ENCODE peak calls at places on chromosomes 6 and 20, in seven cellular contexts. One of them, this sample, is unnamed.

GRCh38 chr20:15597306-15597705 is 975.9 kb downstream of the KIF16B start:
- DNase-seq in hepatocyte: peak; percentile 28
- DNase-seq in ascending aorta: no peak
- DNase-seq in foreskin fibroblast: no peak
- DNase-seq in fibroblast of mammary gland: no peak
- DNase-seq in brain microvascular endothelial cell: no peak
- DNase-seq in astrocyte of the cerebellum: no peak
- DNase-seq in this sample: no peak

GRCh38 chr6:44059359-44060342 is 67.6 kb downstream of the MRPL14 start:
- DNase-seq in foreskin fibroblast: peak; percentile 64
- DNase-seq in astrocyte of the cerebellum: no peak
- DNase-seq in brain microvascular endothelial cell: no peak
- DNase-seq in ascending aorta: no peak
- DNase-seq in hepatocyte: no peak
- DNase-seq in fibroblast of mammary gland: peak; percentile 90
- DNase-seq in this sample: peak; percentile 35

GRCh38 chr6:31426395-31426794 is 23.0 kb downstream of the MICA start:
- DNase-seq in hepatocyte: no peak
- DNase-seq in astrocyte of the cerebellum: no peak
- DNase-seq in foreskin fibroblast: no peak
- DNase-seq in ascending aorta: no peak
- DNase-seq in fibroblast of mammary gland: no peak
- DNase-seq in brain microvascular endothelial cell: no peak
- DNase-seq in this sample: no peak

GRCh38 chr6:153787341-153787606 is 251.8 kb upstream of the OPRM1 start:
- DNase-seq in brain microvascular endothelial cell: no peak
- DNase-seq in ascending aorta: no peak
- DNase-seq in fibroblast of mammary gland: no peak
- DNase-seq in foreskin fibroblast: no peak
- DNase-seq in hepatocyte: peak; percentile 75
- DNase-seq in astrocyte of the cerebellum: no peak
- DNase-seq in this sample: no peak

GRCh38 chr6:137102851-137103492 is 58.2 kb upstream of the IL20RA start:
- DNase-seq in foreskin fibroblast: no peak
- DNase-seq in hepatocyte: no peak
- DNase-seq in fibroblast of mammary gland: no peak
- DNase-seq in brain microvascular endothelial cell: no peak
- DNase-seq in astrocyte of the cerebellum: no peak
- DNase-seq in ascending aorta: no peak
- DNase-seq in this sample: peak; percentile 90

GRCh38 chr20:41426361-41426900 is 59.8 kb upstream of the EMILIN3 start:
- DNase-seq in astrocyte of the cerebellum: no peak
- DNase-seq in hepatocyte: no peak
- DNase-seq in fibroblast of mammary gland: no peak
- DNase-seq in ascending aorta: no peak
- DNase-seq in brain microvascular endothelial cell: no peak
- DNase-seq in foreskin fibroblast: peak; percentile 27
- DNase-seq in this sample: no peak

GRCh38 chr6:15887491-15888461 is 224.9 kb upstream of the DTNBP1 start:
- DNase-seq in brain microvascular endothelial cell: no peak
- DNase-seq in ascending aorta: no peak
- DNase-seq in hepatocyte: no peak
- DNase-seq in foreskin fibroblast: no peak
- DNase-seq in astrocyte of the cerebellum: no peak
- DNase-seq in fibroblast of mammary gland: no peak
- DNase-seq in this sample: no peak

GRCh38 chr6:130696806-130697205 is 130.4 kb upstream of the SMLR1 start:
- DNase-seq in brain microvascular endothelial cell: peak; percentile 17
- DNase-seq in foreskin fibroblast: peak; percentile 55
- DNase-seq in hepatocyte: no peak
- DNase-seq in ascending aorta: no peak
- DNase-seq in astrocyte of the cerebellum: no peak
- DNase-seq in fibroblast of mammary gland: peak; percentile 59
- DNase-seq in this sample: no peak

GRCh38 chr6:22614541-22614940 is 45.2 kb downstream of the HDGFL1 start:
- DNase-seq in foreskin fibroblast: peak; percentile 19
- DNase-seq in astrocyte of the cerebellum: no peak
- DNase-seq in fibroblast of mammary gland: no peak
- DNase-seq in hepatocyte: no peak
- DNase-seq in ascending aorta: no peak
- DNase-seq in brain microvascular endothelial cell: no peak
- DNase-seq in this sample: no peak

GRCh38 chr20:54555150-54555549 is 79.8 kb downstream of the DOK5 start:
- DNase-seq in astrocyte of the cerebellum: no peak
- DNase-seq in ascending aorta: no peak
- DNase-seq in fibroblast of mammary gland: no peak
- DNase-seq in hepatocyte: no peak
- DNase-seq in brain microvascular endothelial cell: no peak
- DNase-seq in foreskin fibroblast: no peak
- DNase-seq in this sample: no peak

GRCh38 chr20:4154958-4155411 is 139.6 kb upstream of the RNF24 start:
- DNase-seq in foreskin fibroblast: no peak
- DNase-seq in astrocyte of the cerebellum: no peak
- DNase-seq in brain microvascular endothelial cell: no peak
- DNase-seq in fibroblast of mammary gland: no peak
- DNase-seq in hepatocyte: no peak
- DNase-seq in ascending aorta: no peak
- DNase-seq in this sample: no peak

DNA sequence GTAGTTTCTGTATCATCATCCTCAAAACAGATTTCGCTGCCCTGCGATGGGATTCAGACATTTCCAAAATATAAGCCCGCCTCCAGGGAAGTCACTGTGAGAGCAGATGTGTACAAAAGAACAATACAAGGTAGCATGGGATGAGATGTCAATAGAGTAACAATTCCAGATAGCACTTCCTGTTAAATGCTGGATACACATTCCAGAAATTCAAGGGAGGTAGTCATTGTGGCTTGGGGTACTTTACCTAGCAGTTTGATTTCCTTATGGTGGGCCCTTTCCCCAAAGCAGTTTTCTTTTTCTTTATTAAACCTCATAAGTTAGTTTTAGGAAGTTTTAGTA is 2.5 kb downstream of the RNF217 start:
- DNase-seq in ascending aorta: no peak
- DNase-seq in fibroblast of mammary gland: no peak
- DNase-seq in hepatocyte: no peak
- DNase-seq in brain microvascular endothelial cell: no peak
- DNase-seq in astrocyte of the cerebellum: no peak
- DNase-seq in foreskin fibroblast: peak; percentile 47
- DNase-seq in this sample: no peak
- H3K4me3 ChIP-seq in ascending aorta: peak overlapping the region; percentile 90
- H3K4me3 ChIP-seq in fibroblast of mammary gland: peak overlapping the region; percentile 76
- H3K4me3 ChIP-seq in hepatocyte: peak overlapping the region; percentile 27
- H3K4me3 ChIP-seq in brain microvascular endothelial cell: peak overlapping the region; percentile 82
- H3K4me3 ChIP-seq in astrocyte of the cerebellum: peak overlapping the region; percentile 66
- H3K4me3 ChIP-seq in foreskin fibroblast: peak overlapping the region; percentile 58
- H3K4me3 ChIP-seq in this sample: no peak overlapping the region

GRCh38 chr6:122789862-122790739 is 1.0 kb downstream of the SMPDL3A start:
- DNase-seq in brain microvascular endothelial cell: peak; percentile 43
- DNase-seq in astrocyte of the cerebellum: no peak
- DNase-seq in fibroblast of mammary gland: peak; percentile 29
- DNase-seq in foreskin fibroblast: peak; percentile 35
- DNase-seq in ascending aorta: peak; percentile 63
- DNase-seq in hepatocyte: peak; percentile 59
- DNase-seq in this sample: no peak

GRCh38 chr6:122789078-122789861 is at the start of gene SMPDL3A:
- DNase-seq in fibroblast of mammary gland: peak; percentile 92
- DNase-seq in astrocyte of the cerebellum: peak; percentile 57
- DNase-seq in foreskin fibroblast: peak; percentile 91
- DNase-seq in hepatocyte: peak; percentile 87
- DNase-seq in ascending aorta: peak; percentile 77
- DNase-seq in brain microvascular endothelial cell: peak; percentile 90
- DNase-seq in this sample: no peak

GRCh38 chr6:122788663-122789062 is 395 bp upstream of the SMPDL3A start:
- DNase-seq in brain microvascular endothelial cell: no peak
- DNase-seq in fibroblast of mammary gland: no peak
- DNase-seq in hepatocyte: no peak
- DNase-seq in foreskin fibroblast: no peak
- DNase-seq in ascending aorta: no peak
- DNase-seq in astrocyte of the cerebellum: no peak
- DNase-seq in this sample: no peak

GRCh38 chr6:122790740-122791679 is 2.0 kb downstream of the SMPDL3A start:
- DNase-seq in fibroblast of mammary gland: peak; percentile 34
- DNase-seq in astrocyte of the cerebellum: no peak
- DNase-seq in hepatocyte: peak; percentile 55
- DNase-seq in foreskin fibroblast: no peak
- DNase-seq in brain microvascular endothelial cell: no peak
- DNase-seq in ascending aorta: no peak
- DNase-seq in this sample: no peak

DNA sequence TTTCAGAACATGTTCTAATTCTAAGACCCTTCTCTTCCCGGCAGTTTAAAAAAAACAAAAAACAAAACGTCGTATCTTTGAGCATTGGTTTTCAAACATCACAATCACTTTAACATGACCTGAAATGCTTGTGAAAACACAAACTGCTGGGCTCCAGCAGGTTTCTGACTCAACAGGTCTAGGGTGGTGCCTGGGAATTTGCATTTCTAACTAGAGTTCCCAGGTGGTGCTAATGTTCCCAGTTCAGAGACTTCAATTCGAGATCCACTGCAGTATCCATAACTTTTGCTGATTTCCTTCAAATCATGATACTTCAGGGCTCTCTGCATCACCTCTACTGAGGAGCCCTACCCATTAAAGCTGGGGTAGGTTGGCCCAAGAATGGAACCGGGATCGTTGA is 850 bp upstream of the SMPDL3A start:
- DNase-seq in foreskin fibroblast: no peak
- DNase-seq in astrocyte of the cerebellum: no peak
- DNase-seq in fibroblast of mammary gland: no peak
- DNase-seq in hepatocyte: no peak
- DNase-seq in brain microvascular endothelial cell: no peak
- DNase-seq in ascending aorta: no peak
- DNase-seq in this sample: no peak
- H3K4me3 ChIP-seq in foreskin fibroblast: peak overlapping the region; percentile 92
- H3K4me3 ChIP-seq in astrocyte of the cerebellum: no peak overlapping the region
- H3K4me3 ChIP-seq in fibroblast of mammary gland: no peak overlapping the region
- H3K4me3 ChIP-seq in hepatocyte: no peak overlapping the region
- H3K4me3 ChIP-seq in brain microvascular endothelial cell: no peak overlapping the region
- H3K4me3 ChIP-seq in ascending aorta: peak overlapping the region; percentile 80
- H3K4me3 ChIP-seq in this sample: no peak overlapping the region

DNA sequence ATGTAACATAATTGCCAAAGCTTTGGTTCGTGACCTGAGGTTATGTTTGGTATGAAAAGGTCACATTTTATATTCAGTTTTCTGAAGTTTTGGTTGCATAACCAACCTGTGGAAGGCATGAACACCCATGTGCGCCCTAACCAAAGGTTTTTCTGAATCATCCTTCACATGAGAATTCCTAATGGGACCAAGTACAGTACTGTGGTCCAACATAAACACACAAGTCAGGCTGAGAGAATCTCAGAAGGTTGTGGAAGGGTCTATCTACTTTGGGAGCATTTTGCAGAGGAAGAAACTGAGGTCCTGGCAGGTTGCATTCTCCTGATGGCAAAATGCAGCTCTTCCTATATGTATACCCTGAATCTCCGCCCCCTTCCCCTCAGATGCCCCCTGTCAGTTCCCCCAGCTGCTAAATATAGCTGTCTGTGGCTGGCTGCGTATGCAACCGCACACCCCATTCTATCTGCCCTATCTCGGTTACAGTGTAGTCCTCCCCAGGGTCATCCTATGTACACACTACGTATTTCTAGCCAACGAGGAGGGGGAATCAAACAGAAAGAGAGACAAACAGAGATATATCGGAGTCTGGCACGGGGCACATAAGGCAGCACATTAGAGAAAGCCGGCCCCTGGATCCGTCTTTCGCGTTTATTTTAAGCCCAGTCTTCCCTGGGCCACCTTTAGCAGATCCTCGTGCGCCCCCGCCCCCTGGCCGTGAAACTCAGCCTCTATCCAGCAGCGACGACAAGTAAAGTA is 547 bp upstream of the ESR1 start:
- DNase-seq in foreskin fibroblast: peak; percentile 51
- DNase-seq in fibroblast of mammary gland: peak; percentile 81
- DNase-seq in hepatocyte: peak; percentile 5
- DNase-seq in ascending aorta: no peak
- DNase-seq in brain microvascular endothelial cell: peak; percentile 51
- DNase-seq in astrocyte of the cerebellum: no peak
- DNase-seq in this sample: peak; percentile 6
- H3K4me3 ChIP-seq in foreskin fibroblast: no peak overlapping the region
- H3K4me3 ChIP-seq in fibroblast of mammary gland: peak overlapping the region; percentile 44
- H3K4me3 ChIP-seq in hepatocyte: no peak overlapping the region
- H3K4me3 ChIP-seq in ascending aorta: peak overlapping the region; percentile 64
- H3K4me3 ChIP-seq in brain microvascular endothelial cell: peak overlapping the region; percentile 36
- H3K4me3 ChIP-seq in astrocyte of the cerebellum: peak overlapping the region; percentile 32
- H3K4me3 ChIP-seq in this sample: no peak overlapping the region

GRCh38 chr20:44181611-44182010 is 5.4 kb downstream of the JPH2 start:
- DNase-seq in astrocyte of the cerebellum: no peak
- DNase-seq in foreskin fibroblast: no peak
- DNase-seq in ascending aorta: no peak
- DNase-seq in hepatocyte: no peak
- DNase-seq in brain microvascular endothelial cell: no peak
- DNase-seq in fibroblast of mammary gland: no peak
- DNase-seq in this sample: no peak
- H3K4me3 ChIP-seq in astrocyte of the cerebellum: no peak overlapping the region
- H3K4me3 ChIP-seq in foreskin fibroblast: no peak overlapping the region
- H3K4me3 ChIP-seq in ascending aorta: peak overlapping the region; percentile 82
- H3K4me3 ChIP-seq in hepatocyte: no peak overlapping the region
- H3K4me3 ChIP-seq in brain microvascular endothelial cell: no peak overlapping the region
- H3K4me3 ChIP-seq in fibroblast of mammary gland: no peak overlapping the region
- H3K4me3 ChIP-seq in this sample: no peak overlapping the region

GRCh38 chr6:437042-437402 is 45.5 kb downstream of the IRF4 start:
- DNase-seq in brain microvascular endothelial cell: peak; percentile 39
- DNase-seq in ascending aorta: no peak
- DNase-seq in fibroblast of mammary gland: peak; percentile 91
- DNase-seq in hepatocyte: no peak
- DNase-seq in astrocyte of the cerebellum: no peak
- DNase-seq in foreskin fibroblast: peak; percentile 68
- DNase-seq in this sample: no peak
- H3K4me3 ChIP-seq in brain microvascular endothelial cell: no peak overlapping the region
- H3K4me3 ChIP-seq in ascending aorta: no peak overlapping the region
- H3K4me3 ChIP-seq in fibroblast of mammary gland: peak overlapping the region; percentile 24
- H3K4me3 ChIP-seq in hepatocyte: no peak overlapping the region
- H3K4me3 ChIP-seq in astrocyte of the cerebellum: no peak overlapping the region
- H3K4me3 ChIP-seq in foreskin fibroblast: no peak overlapping the region
- H3K4me3 ChIP-seq in this sample: no peak overlapping the region

This sample was measured in Jurkat, Clone E6-1.